ENCODE peak calls at places on chromosomes 12 and 14, in ten cellular contexts. R is activated CD4-positive, alpha-beta T cell treated with anti-CD3 and anti-CD28 coated beads, Interleukin-2, amount 10 ng/mL, durations not matched to agents 7 days and 5 days; N is psoas muscle; G is cardiac fibroblast; P is mammary epithelial cell; V is GM12864; S is left cardiac atrium; H is activated T-cell treated with anti-CD3 and anti-CD28 coated beads, Interleukin-2, amount 50 U/mL, for 24 hours; W is kidney tubule cell; I is HEK293T. U is an unnamed sample.

GRCh38 chr14:34203271-34203722 is 252.4 kb upstream of the EGLN3 start:
- DNase-seq in N (no peak), V (no peak), S (no peak), W (peak), I (no peak), G (no peak), H (no peak), R (no peak), P (peak), U (no peak)

GRCh38 chr14:20454359-20454644 is 310 bp downstream of the OSGEP start:
- DNase-seq in N (no peak), P (no peak), S (no peak), G (no peak), I (no peak), V (peak), H (no peak), R (peak), W (peak), U (no peak)

GRCh38 chr12:113230315-113231274 is 9.3 kb downstream of the TPCN1 start:
- DNase-seq in W (peak), N (peak), G (no peak), H (no peak), S (no peak), I (no peak), R (no peak), P (no peak), V (no peak), U (peak)

GRCh38 chr14:30551460-30551859 is 7.5 kb upstream of the G2E3 start:
- DNase-seq in N (no peak), W (peak), S (no peak), I (no peak), G (no peak), H (no peak), V (no peak), P (no peak), R (no peak), U (no peak)

GRCh38 chr14:91947196-91948184 is at the start of gene FBLN5:
- DNase-seq in G (peak), N (peak), W (peak), R (peak), P (peak), V (no peak), S (peak), I (peak), H (peak), U (no peak)

GRCh38 chr12:69927145-69927544 is 102.1 kb downstream of the MYRFL start:
- DNase-seq in R (no peak), W (no peak), H (no peak), N (no peak), S (no peak), I (no peak), G (no peak), V (no peak), P (no peak), U (no peak)

GRCh38 chr14:21095430-21096205 is 2.8 kb downstream of the ZNF219 start:
- DNase-seq in G (no peak), R (no peak), S (no peak), N (no peak), I (no peak), V (no peak), H (no peak), W (peak), P (peak), U (no peak)

GRCh38 chr14:81990312-81990761 is 456.7 kb upstream of the SEL1L start:
- DNase-seq in W (peak), V (peak), G (peak), R (peak), I (peak), H (no peak), S (no peak), N (no peak), P (peak), U (peak)

U was measured in HT1080.